ENCODE peak calls at places on chromosomes 5 and 9, in six cellular contexts. P is esophagus squamous epithelium; C is activated T-cell treated with anti-CD3 and anti-CD28 coated beads, Interleukin-2, amount 50 U/mL, for 24 hours; V is T-helper 9 cell; Y is stimulated activated CD4-positive, alpha-beta T cell treated with anti-CD3 and anti-CD28 coated beads, Interleukin-12 subunit alpha, Interleukin-12 subunit beta, amount 100 ng/mL, for 4 hours; O is NCI-H345. F is an unnamed sample.

GRCh38 chr9:134217431-134218210 is 53.3 kb upstream of the RNU6ATAC start:
- DNase-seq in P (no peak), C (no peak), V (no peak), Y (no peak), O (no peak), F (no peak)

GRCh38 chr5:151580858-151581257 is 10.3 kb downstream of the FAT2 start:
- DNase-seq in P (no peak), C (no peak), V (no peak), Y (no peak), O (no peak), F (no peak)

GRCh38 chr5:5700549-5700948 is 278.1 kb downstream of the ICE1 start:
- DNase-seq in P (no peak), C (no peak), V (no peak), Y (no peak), O (no peak), F (no peak)

GRCh38 chr5:97764700-97765099 is 581.7 kb upstream of the RIOK2 start:
- DNase-seq in P (no peak), C (no peak), V (no peak), Y (no peak), O (no peak), F (no peak)

GRCh38 chr9:7273575-7273974 is 515.8 kb downstream of the KDM4C start:
- DNase-seq in P (no peak), C (no peak), V (no peak), Y (no peak), O (no peak), F (no peak)

GRCh38 chr5:25489834-25490538 is 845.2 kb upstream of the CDH10 start:
- DNase-seq in P (no peak), C (no peak), V (no peak), Y (no peak), O (no peak), F (no peak)

GRCh38 chr5:4553968-4554367 is 586.2 kb upstream of the ADAMTS16 start:
- DNase-seq in P (no peak), C (no peak), V (no peak), Y (no peak), O (peak; percentile 24), F (no peak)

GRCh38 chr5:116573279-116573616 is 1.4 kb downstream of the SEMA6A start:
- DNase-seq in P (no peak), C (peak; percentile 33), V (no peak), Y (no peak), O (peak; percentile 37), F (no peak)

GRCh38 chr9:33995449-33995848 is 53.2 kb downstream of the UBAP2 start:
- DNase-seq in P (no peak), C (no peak), V (no peak), Y (no peak), O (no peak), F (no peak)

GRCh38 chr9:83649515-83649914 is 26.6 kb downstream of the IDNK start:
- DNase-seq in P (no peak), C (no peak), V (no peak), Y (no peak), O (no peak), F (no peak)

GRCh38 chr5:153276151-153276550 is 214.3 kb upstream of the GRIA1 start:
- DNase-seq in P (no peak), C (no peak), V (no peak), Y (no peak), O (no peak), F (no peak)

GRCh38 chr9:96565684-96566360 is 53.8 kb downstream of the CDC14B start:
- DNase-seq in P (no peak), C (no peak), V (no peak), Y (no peak), O (no peak), F (no peak)

GRCh38 chr9:137514691-137515337 is 35.4 kb downstream of the PNPLA7 start:
- DNase-seq in P (no peak), C (no peak), V (no peak), Y (no peak), O (no peak), F (no peak)

GRCh38 chr5:8184455-8185063 is 315.6 kb downstream of the MTRR start:
- DNase-seq in P (no peak), C (peak; percentile 36), V (peak; percentile 10), Y (peak; percentile 24), O (peak; percentile 28), F (peak; percentile 20)

GRCh38 chr5:173919443-173919842 is 31.3 kb downstream of the CPEB4 start:
- DNase-seq in P (no peak), C (no peak), V (no peak), Y (no peak), O (no peak), F (no peak)

GRCh38 chr5:142977363-142978051 is 207.3 kb downstream of the ARHGAP26 start:
- DNase-seq in P (no peak), C (peak; percentile 51), V (peak; percentile 29), Y (no peak), O (no peak), F (no peak)

GRCh38 chr9:19033015-19033414 is at the start of gene SAXO1:
- DNase-seq in P (no peak), C (no peak), V (no peak), Y (no peak), O (no peak), F (no peak)

GRCh38 chr9:130731355-130731754 is 37.8 kb downstream of the EXOSC2 start:
- DNase-seq in P (no peak), C (no peak), V (no peak), Y (no peak), O (peak; percentile 66), F (no peak)

GRCh38 chr5:103475629-103476240 is 86.9 kb downstream of the NUDT12 start:
- DNase-seq in P (no peak), C (no peak), V (no peak), Y (no peak), O (peak; percentile 45), F (no peak)

GRCh38 chr5:115842089-115842881 is 550 bp downstream of the AP3S1 start:
- DNase-seq in P (no peak), C (no peak), V (no peak), Y (no peak), O (peak; percentile 64), F (peak; percentile 3)

GRCh38 chr9:127035423-127035822 is 87.0 kb downstream of the ANGPTL2 start:
- DNase-seq in P (no peak), C (no peak), V (no peak), Y (no peak), O (no peak), F (no peak)

GRCh38 chr5:7813576-7813975 is 37.4 kb downstream of the CFAP90 start:
- DNase-seq in P (no peak), C (no peak), V (no peak), Y (no peak), O (no peak), F (no peak)

GRCh38 chr9:117644607-117645244 is 59.5 kb upstream of the TLR4 start:
- DNase-seq in P (peak; percentile 8), C (peak; percentile 61), V (peak; percentile 13), Y (peak; percentile 37), O (peak; percentile 73), F (peak; percentile 28)

F was measured in GM18507.